ENCODE peak calls at places on chromosomes 1 and 21, in six cellular contexts. Y is IMR-90, C is K562, W is GM12878, O is SK-N-SH, B is HepG2. E is an unnamed sample.

GRCh38 chr1:228148196-228148861 is 1.4 kb upstream of the GJC2 start:
- DNase-seq in Y (no peak), C (no peak), W (no peak), O (peak), B (no peak), E (no peak)

GRCh38 chr1:12539705-12540579 is 78.1 kb downstream of the DHRS3 start:
- DNase-seq in Y (peak), C (peak), W (no peak), O (no peak), B (peak), E (peak)

GRCh38 chr1:203049576-203050180 is 23.4 kb downstream of the PPFIA4 start:
- DNase-seq in Y (no peak), C (no peak), W (no peak), O (no peak), B (no peak), E (no peak)

GRCh38 chr1:195325181-195325580 is 1283.1 kb downstream of the KCNT2 start:
- DNase-seq in Y (no peak), C (no peak), W (no peak), O (no peak), B (no peak), E (no peak)

GRCh38 chr1:205226868-205227583 is 720 bp upstream of the TMCC2 start:
- DNase-seq in Y (peak), C (peak), W (no peak), O (peak), B (peak), E (peak)

GRCh38 chr1:178713270-178713669 is 11.8 kb upstream of the RALGPS2 start:
- DNase-seq in Y (no peak), C (no peak), W (no peak), O (no peak), B (no peak), E (no peak)

GRCh38 chr21:43693981-43694380 is 24.9 kb upstream of the PDXK start:
- DNase-seq in Y (no peak), C (no peak), W (no peak), O (no peak), B (no peak), E (no peak)

GRCh38 chr1:211174375-211174774 is 40.4 kb upstream of the KCNH1 start:
- DNase-seq in Y (no peak), C (no peak), W (no peak), O (no peak), B (no peak), E (no peak)

GRCh38 chr1:113930499-113931161 is 1.5 kb downstream of the HIPK1 start:
- DNase-seq in Y (peak), C (peak), W (no peak), O (peak), B (peak), E (peak)

GRCh38 chr21:45573452-45574035 is 31.3 kb upstream of the SLC19A1 start:
- DNase-seq in Y (no peak), C (no peak), W (no peak), O (peak), B (no peak), E (no peak)

GRCh38 chr21:26409735-26410134 is 163.4 kb downstream of the CYYR1 start:
- DNase-seq in Y (no peak), C (no peak), W (no peak), O (peak), B (no peak), E (no peak)

GRCh38 chr1:207993477-207994445 is 82.8 kb upstream of the CD34 start:
- DNase-seq in Y (no peak), C (peak), W (no peak), O (peak), B (no peak), E (peak)

GRCh38 chr1:25621876-25622275 is 5.3 kb downstream of the MAN1C1 start:
- DNase-seq in Y (no peak), C (no peak), W (no peak), O (no peak), B (no peak), E (no peak)

GRCh38 chr1:98962156-98962555 is 42.5 kb downstream of the PLPPR5 start:
- DNase-seq in Y (peak), C (no peak), W (no peak), O (no peak), B (no peak), E (no peak)

GRCh38 chr1:201024251-201024998 is 911 bp upstream of the KIF21B start:
- DNase-seq in Y (no peak), C (peak), W (no peak), O (no peak), B (peak), E (no peak)

GRCh38 chr1:176903474-176903873 is 261.0 kb downstream of the ASTN1 start:
- DNase-seq in Y (peak), C (no peak), W (no peak), O (no peak), B (no peak), E (no peak)

GRCh38 chr1:47791879-47792608 is 205.1 kb downstream of the TRABD2B start:
- DNase-seq in Y (no peak), C (no peak), W (no peak), O (no peak), B (no peak), E (no peak)

GRCh38 chr1:226128487-226129075 is 58.0 kb downstream of the ACBD3 start:
- DNase-seq in Y (peak), C (no peak), W (no peak), O (peak), B (peak), E (peak)

GRCh38 chr1:42479621-42480020 is 16.5 kb downstream of the CCDC30 start:
- DNase-seq in Y (peak), C (peak), W (no peak), O (no peak), B (peak), E (peak)

GRCh38 chr1:35810096-35810860 is 2.5 kb downstream of the AGO4 start:
- DNase-seq in Y (peak), C (no peak), W (no peak), O (no peak), B (no peak), E (no peak)

GRCh38 chr21:45022348-45022675 is 52.1 kb upstream of the ADARB1 start:
- DNase-seq in Y (no peak), C (no peak), W (no peak), O (no peak), B (no peak), E (no peak)

GRCh38 chr1:227787513-227788278 is 27.8 kb upstream of the PRSS38 start:
- DNase-seq in Y (peak), C (peak), W (peak), O (peak), B (peak), E (peak)

GRCh38 chr1:178724734-178725602 is at the start of gene RALGPS2:
- DNase-seq in Y (peak), C (peak), W (no peak), O (peak), B (peak), E (peak)

GRCh38 chr1:29398431-29398830 is 162.1 kb downstream of the PTPRU start:
- DNase-seq in Y (no peak), C (no peak), W (no peak), O (no peak), B (no peak), E (no peak)

GRCh38 chr21:33201945-33202344 is 27.8 kb upstream of the IFNAR2 start:
- DNase-seq in Y (no peak), C (no peak), W (no peak), O (no peak), B (no peak), E (no peak)

GRCh38 chr1:196902344-196902743 is 14.5 kb downstream of the CFHR4 start:
- DNase-seq in Y (no peak), C (no peak), W (no peak), O (no peak), B (no peak), E (peak)

GRCh38 chr21:17513214-17514123 is 626 bp downstream of the CXADR start:
- DNase-seq in Y (no peak), C (no peak), W (no peak), O (peak), B (peak), E (no peak)

GRCh38 chr1:168054117-168054516 is 82.6 kb downstream of the GPR161 start:
- DNase-seq in Y (no peak), C (no peak), W (no peak), O (no peak), B (no peak), E (no peak)

GRCh38 chr1:234848972-234849641 is 239.1 kb upstream of the IRF2BP2 start:
- DNase-seq in Y (peak), C (no peak), W (no peak), O (no peak), B (no peak), E (peak)

GRCh38 chr1:201889092-201889968 is 632 bp downstream of the SHISA4 start:
- DNase-seq in Y (no peak), C (no peak), W (no peak), O (no peak), B (no peak), E (no peak)

GRCh38 chr1:9315411-9316079 is 22.9 kb downstream of the SPSB1 start:
- DNase-seq in Y (peak), C (no peak), W (peak), O (no peak), B (no peak), E (peak)

GRCh38 chr1:64223329-64224151 is 20.1 kb downstream of the UBE2U start:
- DNase-seq in Y (peak), C (no peak), W (peak), O (no peak), B (no peak), E (peak)

GRCh38 chr1:58814251-58815068 is 30.6 kb upstream of the JUN start:
- DNase-seq in Y (peak), C (no peak), W (no peak), O (no peak), B (no peak), E (no peak)

GRCh38 chr1:36996106-36996505 is 38.2 kb downstream of the GRIK3 start:
- DNase-seq in Y (no peak), C (no peak), W (no peak), O (no peak), B (no peak), E (no peak)

GRCh38 chr21:28699591-28700259 is 293.0 kb downstream of the LTN1 start:
- DNase-seq in Y (no peak), C (no peak), W (no peak), O (no peak), B (no peak), E (no peak)

GRCh38 chr1:46455951-46456350 is 33.7 kb upstream of the DMBX1 start:
- DNase-seq in Y (no peak), C (no peak), W (no peak), O (no peak), B (no peak), E (no peak)

GRCh38 chr1:44084998-44085675 is 33.5 kb upstream of the KLF17 start:
- DNase-seq in Y (peak), C (no peak), W (no peak), O (no peak), B (no peak), E (peak)

GRCh38 chr21:42550817-42551216 is 37.2 kb downstream of the SLC37A1 start:
- DNase-seq in Y (no peak), C (no peak), W (no peak), O (no peak), B (no peak), E (no peak)

GRCh38 chr21:42555756-42556438 is 42.2 kb downstream of the SLC37A1 start:
- DNase-seq in Y (no peak), C (no peak), W (no peak), O (no peak), B (no peak), E (no peak)

GRCh38 chr21:42554251-42554937 is 40.7 kb downstream of the SLC37A1 start:
- DNase-seq in Y (no peak), C (no peak), W (no peak), O (no peak), B (no peak), E (no peak)

GRCh38 chr21:42552407-42553336 is 39.0 kb downstream of the SLC37A1 start:
- DNase-seq in Y (no peak), C (no peak), W (no peak), O (no peak), B (no peak), E (no peak)

GRCh38 chr21:42553435-42553834 is 39.8 kb downstream of the SLC37A1 start:
- DNase-seq in Y (no peak), C (no peak), W (no peak), O (no peak), B (no peak), E (no peak)
- TF ChIP-seq RAD21 in Y (no peak), C (no peak), W (no peak), O (no peak), B (no peak), E (no peak)

GRCh38 chr1:101496109-101496508 is 259.3 kb downstream of the S1PR1 start:
- DNase-seq in Y (no peak), C (no peak), W (no peak), O (no peak), B (no peak), E (no peak)
- TF ChIP-seq SMC3 in Y (no peak), C (no peak), W (no peak), O (no peak), B (no peak), E (no peak)

DNA sequence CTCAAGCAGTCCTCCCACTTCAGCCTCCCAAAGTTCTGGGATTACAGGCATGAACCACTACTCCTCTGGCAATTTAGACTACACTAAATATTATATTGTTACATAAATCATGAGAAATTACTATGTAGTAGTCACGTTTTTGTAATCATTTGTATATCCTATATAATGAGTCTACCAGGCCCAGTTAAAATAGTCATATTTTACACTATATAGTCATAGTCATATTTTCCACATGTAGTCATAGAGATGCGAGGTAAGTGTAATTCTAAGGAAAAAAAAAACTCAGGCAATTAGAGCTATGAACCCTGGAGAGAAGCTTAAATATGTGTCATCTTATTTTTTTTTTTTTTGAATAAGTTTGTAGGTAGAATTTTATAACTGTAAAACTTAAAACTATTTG is 90.0 kb downstream of the FNBP1L start:
- DNase-seq in Y (peak), C (no peak), W (no peak), O (no peak), B (no peak), E (no peak)
- H3K4me3 ChIP-seq in Y (no peak), C (no peak), W (no peak), O (no peak), B (no peak), E (no peak)

DNA sequence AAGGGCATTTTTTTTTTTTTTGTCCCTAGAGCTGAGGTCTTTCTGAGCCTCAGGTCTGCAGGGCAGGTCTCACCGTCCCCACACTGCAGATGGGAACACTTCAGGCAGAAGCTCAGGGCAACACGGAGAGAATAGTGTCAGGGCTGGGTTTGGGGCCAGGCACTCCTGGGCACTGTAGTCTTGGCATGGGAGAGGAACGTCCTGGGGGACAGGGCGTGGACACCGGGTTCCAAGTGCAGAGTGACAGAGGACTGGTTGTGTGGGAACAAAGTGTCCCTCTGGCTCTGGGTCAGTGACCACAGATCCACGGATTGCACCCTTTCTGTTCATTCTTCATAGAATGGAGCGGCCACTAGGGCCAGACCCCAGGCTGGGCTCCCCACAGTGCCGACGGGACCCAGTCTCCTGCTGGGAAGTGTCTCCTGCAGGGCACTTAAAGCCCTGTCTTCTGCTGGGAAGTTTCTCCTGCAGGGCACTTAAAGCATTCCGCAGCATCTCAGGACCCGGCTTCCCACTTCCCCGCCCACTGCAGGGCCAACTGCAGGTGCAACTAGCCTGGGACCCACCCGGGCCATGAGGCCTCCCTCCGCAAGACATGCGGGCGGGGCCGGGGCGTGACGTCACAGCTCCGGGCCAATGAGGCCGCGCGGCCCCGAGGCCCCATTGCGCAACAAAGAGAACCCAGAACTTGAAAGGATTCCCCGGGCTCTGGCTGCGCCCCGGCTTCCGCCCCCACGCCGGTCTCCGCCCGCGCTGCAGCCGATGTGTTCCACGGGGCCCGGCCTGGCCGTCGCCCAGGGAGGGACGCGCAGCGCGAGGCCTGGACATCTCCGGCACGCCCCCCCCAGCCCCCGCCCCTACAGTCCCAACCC is 1.2 kb downstream of the GPR153 start:
- DNase-seq in Y (peak), C (peak), W (no peak), O (peak), B (peak), E (peak)
- TF ChIP-seq RAD21 in Y (no peak), C (no peak), W (no peak), O (no peak), B (no peak), E (no peak)

GRCh38 chr1:79976287-79976686 is 969.8 kb upstream of the ADGRL4 start:
- DNase-seq in Y (no peak), C (no peak), W (no peak), O (no peak), B (no peak), E (no peak)

DNA sequence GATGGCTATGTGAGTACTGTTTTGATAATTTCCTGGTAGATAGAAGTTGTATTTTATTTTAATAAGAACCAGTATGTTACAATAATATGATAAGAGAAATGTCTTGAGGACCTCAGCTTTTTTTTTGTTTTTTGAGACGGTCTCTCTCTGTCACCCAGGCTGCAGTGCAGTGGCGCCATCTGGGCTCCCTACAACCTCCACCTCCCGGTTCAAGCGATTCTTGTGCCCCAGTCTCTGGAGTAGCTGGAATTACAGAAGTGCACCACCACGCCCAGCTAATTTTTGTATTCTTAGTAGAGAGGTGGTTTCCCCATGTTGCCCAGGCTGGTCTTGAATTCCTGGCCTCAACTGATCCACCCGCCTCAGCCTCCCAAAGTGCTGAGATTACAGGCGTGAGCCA is 968.1 kb upstream of the ADGRL4 start:
- DNase-seq in Y (no peak), C (no peak), W (no peak), O (no peak), B (no peak), E (no peak)
- TF ChIP-seq SMC3 in Y (no peak), C (no peak), W (no peak), O (no peak), B (no peak), E (no peak)